ENCODE peak calls at places on chromosome 18, in nine cellular contexts. I, V, N, H, E, L, X, C and A are unnamed samples.
A peak's percentile ranks its signal among the peaks of the same experiment; 100 is the strongest.

GRCh38 chr18:59123588-59124369 is 15.9 kb upstream of the SEC11C start:
- DNase-seq in I (no peak), V (no peak), N (no peak), H (no peak), E (no peak), L (no peak), X (no peak), C (peak; percentile 46), A (no peak)

GRCh38 chr18:69161383-69162028 is 239.2 kb upstream of the DOK6 start:
- DNase-seq in I (no peak), V (no peak), N (no peak), H (no peak), E (no peak), L (no peak), X (no peak), C (no peak), A (peak; percentile 5)

GRCh38 chr18:39414009-39414700 is 1848.6 kb upstream of the CELF4 start:
- DNase-seq in I (no peak), V (no peak), N (no peak), H (no peak), E (no peak), L (no peak), X (no peak), C (no peak), A (no peak)

GRCh38 chr18:515838-516237 is 15.3 kb upstream of the COLEC12 start:
- DNase-seq in I (no peak), V (no peak), N (no peak), H (no peak), E (no peak), L (no peak), X (no peak), C (no peak), A (no peak)

GRCh38 chr18:24754572-24754971 is 294.1 kb downstream of the HRH4 start:
- DNase-seq in I (no peak), V (no peak), N (no peak), H (no peak), E (no peak), L (no peak), X (no peak), C (no peak), A (no peak)

GRCh38 chr18:74284501-74285004 is 7.2 kb downstream of the CYB5A start:
- DNase-seq in I (no peak), V (no peak), N (no peak), H (no peak), E (no peak), L (no peak), X (no peak), C (no peak), A (no peak)

GRCh38 chr18:61833978-61834377 is 58.8 kb downstream of the RNF152 start:
- DNase-seq in I (no peak), V (no peak), N (no peak), H (no peak), E (no peak), L (no peak), X (no peak), C (no peak), A (no peak)

GRCh38 chr18:35458271-35458670 is 39.5 kb downstream of the INO80C start:
- DNase-seq in I (no peak), V (no peak), N (no peak), H (no peak), E (no peak), L (no peak), X (no peak), C (no peak), A (no peak)

GRCh38 chr18:12067671-12068070 is 26.0 kb upstream of the ANKRD62 start:
- DNase-seq in I (no peak), V (no peak), N (no peak), H (no peak), E (no peak), L (no peak), X (no peak), C (no peak), A (no peak)

GRCh38 chr18:67300498-67300897 is 216.0 kb downstream of the DSEL start:
- DNase-seq in I (no peak), V (no peak), N (no peak), H (no peak), E (no peak), L (no peak), X (no peak), C (no peak), A (no peak)

GRCh38 chr18:9066817-9067306 is 35.6 kb upstream of the NDUFV2 start:
- DNase-seq in I (no peak), V (peak; percentile 69), N (no peak), H (no peak), E (no peak), L (no peak), X (no peak), C (no peak), A (no peak)

GRCh38 chr18:58699551-58699950 is 28.3 kb downstream of the MALT1 start:
- DNase-seq in I (no peak), V (no peak), N (no peak), H (no peak), E (no peak), L (no peak), X (no peak), C (no peak), A (no peak)

GRCh38 chr18:56574827-56575226 is 63.6 kb downstream of the TXNL1 start:
- DNase-seq in I (no peak), V (no peak), N (peak; percentile 85), H (no peak), E (no peak), L (peak; percentile 55), X (no peak), C (no peak), A (no peak)

GRCh38 chr18:25350561-25351201 is 1.3 kb downstream of the ZNF521 start:
- DNase-seq in I (peak; percentile 69), V (peak; percentile 12), N (peak; percentile 60), H (peak; percentile 39), E (peak; percentile 66), L (peak; percentile 64), X (no peak), C (peak; percentile 7), A (peak; percentile 73)

GRCh38 chr18:5627756-5628511 is 84.1 kb upstream of the EPB41L3 start:
- DNase-seq in I (no peak), V (peak; percentile 16), N (peak; percentile 58), H (no peak), E (no peak), L (no peak), X (no peak), C (no peak), A (no peak)

GRCh38 chr18:78998350-78999055 is 18.9 kb downstream of the SALL3 start:
- DNase-seq in I (no peak), V (no peak), N (no peak), H (no peak), E (no peak), L (no peak), X (no peak), C (peak; percentile 21), A (no peak)

GRCh38 chr18:75638223-75638596 is 210.7 kb upstream of the SMIM21 start:
- DNase-seq in I (no peak), V (no peak), N (peak; percentile 33), H (no peak), E (no peak), L (no peak), X (no peak), C (no peak), A (peak; percentile 13)
- H3K4me3 ChIP-seq in I (peak overlapping the region; percentile 20), V (no peak overlapping the region), N (no peak overlapping the region), H (peak overlapping the region; percentile 55), E (peak overlapping the region; percentile 23), L (peak overlapping the region; percentile 58), X (peak overlapping the region; percentile 33), C (no peak overlapping the region), A (peak overlapping the region; percentile 2)

GRCh38 chr18:75287700-75288099 is 77.1 kb downstream of the TSHZ1 start:
- DNase-seq in I (no peak), V (no peak), N (no peak), H (no peak), E (no peak), L (no peak), X (no peak), C (no peak), A (no peak)
- H3K36me3 ChIP-seq in I (no peaks in the 10 kb centered on the region), V (peaks cover 14% of the 10 kb centered on the region), N (no peaks in the 10 kb centered on the region), H (peaks cover 7% of the 10 kb centered on the region), E (peaks cover 30% of the 10 kb centered on the region), L (peaks cover 39% of the 10 kb centered on the region), X (no peaks in the 10 kb centered on the region), C (no peaks in the 10 kb centered on the region), A (no peaks in the 10 kb centered on the region)

GRCh38 chr18:10453885-10454772 is at the start of gene APCDD1:
- DNase-seq in I (peak; percentile 88), V (peak; percentile 45), N (peak; percentile 52), H (no peak), E (peak; percentile 73), L (peak; percentile 82), X (no peak), C (peak; percentile 93), A (peak; percentile 96)
- H3K27me3 ChIP-seq in I (no peaks in the 10 kb centered on the region), V (peaks cover 46% of the 10 kb centered on the region), N (no peaks in the 10 kb centered on the region), H (no peaks in the 10 kb centered on the region), E (no peaks in the 10 kb centered on the region), L (peaks cover 10% of the 10 kb centered on the region), X (peaks cover 12% of the 10 kb centered on the region), C (no peaks in the 10 kb centered on the region), A (peaks cover 20% of the 10 kb centered on the region)

GRCh38 chr18:27188309-27188708 is 3.2 kb upstream of the CHST9 start:
- DNase-seq in I (no peak), V (no peak), N (no peak), H (no peak), E (no peak), L (no peak), X (no peak), C (no peak), A (no peak)

GRCh38 chr18:27185897-27186296 is 789 bp upstream of the CHST9 start:
- DNase-seq in I (no peak), V (no peak), N (no peak), H (no peak), E (no peak), L (no peak), X (no peak), C (no peak), A (no peak)

GRCh38 chr18:27181726-27182125 is 3.4 kb downstream of the CHST9 start:
- DNase-seq in I (no peak), V (no peak), N (no peak), H (no peak), E (no peak), L (no peak), X (no peak), C (no peak), A (no peak)

GRCh38 chr18:27184115-27185024 is 738 bp downstream of the CHST9 start:
- DNase-seq in I (no peak), V (no peak), N (peak; percentile 34), H (no peak), E (no peak), L (no peak), X (no peak), C (no peak), A (peak; percentile 69)

DNA sequence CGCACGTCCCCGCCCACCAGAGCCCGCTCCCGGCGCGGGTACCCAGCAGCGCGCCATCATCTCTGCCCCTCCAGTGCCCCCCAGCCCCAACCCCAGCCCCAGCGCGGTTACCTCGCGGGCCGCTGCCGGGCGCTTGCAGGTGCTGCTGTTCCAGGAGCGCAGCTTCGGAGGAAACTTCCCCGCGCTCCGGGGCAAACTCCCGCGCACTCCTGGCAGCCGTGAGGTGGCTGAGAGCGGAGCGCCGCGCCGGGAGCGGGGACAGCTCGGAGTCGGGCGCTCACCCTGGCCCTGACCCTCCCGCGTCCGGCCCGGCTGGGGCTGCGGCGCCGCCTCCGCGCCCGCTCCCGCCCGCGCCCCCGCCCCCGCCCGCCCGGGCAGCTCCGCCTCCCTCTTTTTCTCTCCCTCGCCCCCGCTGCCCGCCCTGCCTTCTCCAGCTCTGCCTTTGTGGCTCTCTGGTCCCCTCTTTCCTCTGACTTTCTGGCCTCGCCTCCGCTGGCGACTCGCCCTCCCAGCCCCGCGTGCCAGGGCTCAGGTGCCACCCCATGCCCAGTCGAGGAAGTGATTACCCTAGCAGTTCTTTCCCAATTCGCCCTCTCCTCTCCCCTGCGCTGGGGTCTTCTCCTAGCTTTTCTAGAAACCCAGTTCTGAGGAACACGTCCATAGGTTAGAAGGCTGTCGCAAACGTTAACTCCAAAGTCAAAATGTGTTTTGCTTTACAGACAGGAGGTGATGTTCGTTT is at the start of gene CHST9:
- DNase-seq in I (no peak), V (no peak), N (peak; percentile 49), H (no peak), E (no peak), L (peak; percentile 46), X (no peak), C (no peak), A (peak; percentile 90)
- H3K4me3 ChIP-seq in I (no peak within 1 kb of the TSS), V (no peak within 1 kb of the TSS), N (peak within 1 kb of the TSS; percentile 39), H (peak within 1 kb of the TSS; percentile 72), E (no peak within 1 kb of the TSS), L (peak within 1 kb of the TSS; percentile 72), X (peak within 1 kb of the TSS; percentile 26), C (no peak within 1 kb of the TSS), A (peak within 1 kb of the TSS; percentile 59)